ENCODE peak calls at places on chromosomes 3 and 15, in seven cellular contexts. B is COLO829; I is stimulated activated CD4-positive, alpha-beta T cell treated with anti-CD3 and anti-CD28 coated beads, Interleukin-12 subunit alpha, Interleukin-12 subunit beta, amount 100 ng/mL, for 4 hours; P is Daoy; W is right cardiac atrium; A is HT1080; Z is fibroblast of lung. Q is an unnamed sample.

GRCh38 chr3:127849368-127849767 is 27.1 kb upstream of the MGLL start:
- DNase-seq in I (no peak), W (no peak), B (no peak), P (no peak), A (no peak), Z (no peak), Q (no peak)

GRCh38 chr15:22887157-22887951 is 48.9 kb downstream of the NIPA2 start:
- DNase-seq in P (peak), Z (peak), B (peak), A (peak), W (no peak), I (no peak), Q (no peak)

GRCh38 chr15:63135804-63136203 is 14.1 kb downstream of the LACTB start:
- DNase-seq in Z (peak), B (peak), I (no peak), W (no peak), P (peak), A (peak), Q (no peak)

GRCh38 chr3:194622621-194623360 is 10.4 kb downstream of the TMEM44 start:
- DNase-seq in A (no peak), P (no peak), B (no peak), I (no peak), W (no peak), Z (no peak), Q (no peak)

GRCh38 chr3:180631317-180631716 is 29.4 kb downstream of the TTC14 start:
- DNase-seq in Z (no peak), A (no peak), W (no peak), P (no peak), I (no peak), B (no peak), Q (no peak)

GRCh38 chr3:133948996-133949395 is 53.3 kb upstream of the RAB6B start:
- DNase-seq in W (no peak), Z (no peak), B (no peak), I (no peak), P (no peak), A (no peak), Q (no peak)

GRCh38 chr3:48472673-48472922 is 26.1 kb downstream of the ATRIP start:
- DNase-seq in P (no peak), I (no peak), W (no peak), A (no peak), Z (no peak), B (no peak), Q (no peak)

GRCh38 chr15:77120576-77120975 is 49.7 kb upstream of the TSPAN3 start:
- DNase-seq in W (no peak), Z (no peak), A (no peak), B (no peak), I (no peak), P (no peak), Q (no peak)

GRCh38 chr3:175598740-175599139 is 739.6 kb downstream of the NAALADL2 start:
- DNase-seq in B (no peak), I (no peak), Z (no peak), W (no peak), A (no peak), P (no peak), Q (no peak)

GRCh38 chr3:120907659-120908029 is 361 bp upstream of the STXBP5L start:
- DNase-seq in I (no peak), P (no peak), Z (no peak), A (no peak), B (no peak), W (no peak), Q (no peak)

GRCh38 chr3:78908236-78908635 is 859.6 kb downstream of the ROBO1 start:
- DNase-seq in B (no peak), I (no peak), W (no peak), Z (peak), P (no peak), A (no peak), Q (no peak)

GRCh38 chr3:44235604-44236484 is 5.8 kb upstream of the TOPAZ1 start:
- DNase-seq in Z (peak), W (peak), A (peak), B (peak), I (peak), P (peak), Q (peak)

GRCh38 chr3:53137835-53138446 is 7.7 kb upstream of the RFT1 start:
- DNase-seq in W (no peak), A (peak), Z (no peak), P (peak), B (no peak), I (no peak), Q (no peak)

GRCh38 chr3:167843886-167844285 is 108.4 kb downstream of the SERPINI1 start:
- DNase-seq in I (no peak), P (no peak), Z (no peak), W (no peak), B (no peak), A (no peak), Q (no peak)

GRCh38 chr15:90718232-90718631 is 1.1 kb downstream of the BLM start:
- DNase-seq in Z (no peak), P (no peak), W (no peak), A (no peak), I (no peak), B (no peak), Q (no peak)

GRCh38 chr3:185746470-185746869 is 78.4 kb downstream of the IGF2BP2 start:
- DNase-seq in W (no peak), B (no peak), P (no peak), I (no peak), A (no peak), Z (no peak), Q (no peak)

GRCh38 chr3:55445551-55445950 is 41.6 kb downstream of the WNT5A start:
- DNase-seq in A (no peak), B (no peak), W (no peak), Z (no peak), I (no peak), P (no peak), Q (no peak)

GRCh38 chr15:39191871-39192281 is 389.0 kb upstream of the THBS1 start:
- DNase-seq in P (peak), Z (peak), W (no peak), A (peak), I (no peak), B (no peak), Q (no peak)